ENCODE peak calls at places on chromosomes 13 and 19, in seven cellular contexts. P is GM12864, B is Kasumi-1, Y is DND-41, H is pancreas, W is C1 segment of cervical spinal cord, A is EH. I is an unnamed sample.
A peak's percentile ranks its signal among the peaks of the same experiment; 100 is the strongest.

GRCh38 chr19:50639121-50640112 is at the start of gene SYT3:
- DNase-seq in P (no peak), B (no peak), Y (peak; percentile 12), H (peak; percentile 69), W (no peak), A (peak; percentile 51), I (no peak)

GRCh38 chr13:80245162-80245733 is 95.7 kb downstream of the SPRY2 start:
- DNase-seq in P (no peak), B (no peak), Y (no peak), H (no peak), W (no peak), A (no peak), I (no peak)

GRCh38 chr13:27797228-27797624 is 4.9 kb downstream of the GSX1 start:
- DNase-seq in P (no peak), B (no peak), Y (no peak), H (no peak), W (no peak), A (peak; percentile 43), I (no peak)

GRCh38 chr13:89458456-89458855 is 1787.3 kb downstream of the SLITRK5 start:
- DNase-seq in P (no peak), B (no peak), Y (no peak), H (no peak), W (no peak), A (no peak), I (no peak)

GRCh38 chr19:47357788-47358680 is 8.9 kb downstream of the DHX34 start:
- DNase-seq in P (no peak), B (peak; percentile 36), Y (peak; percentile 25), H (no peak), W (no peak), A (no peak), I (no peak)

GRCh38 chr13:90568165-90568564 is 779.3 kb upstream of the MIR17HG start:
- DNase-seq in P (no peak), B (no peak), Y (no peak), H (no peak), W (no peak), A (no peak), I (no peak)

GRCh38 chr13:104522235-104523072 is 1456.2 kb upstream of the SLC10A2 start:
- DNase-seq in P (no peak), B (no peak), Y (no peak), H (peak; percentile 31), W (no peak), A (no peak), I (no peak)

GRCh38 chr13:107753286-107753685 is 462.1 kb downstream of the LIG4 start:
- DNase-seq in P (no peak), B (no peak), Y (no peak), H (no peak), W (no peak), A (no peak), I (no peak)

GRCh38 chr19:45146716-45147337 is 14.0 kb downstream of the NKPD1 start:
- DNase-seq in P (no peak), B (no peak), Y (no peak), H (no peak), W (no peak), A (no peak), I (no peak)

GRCh38 chr19:6480843-6481415 is 658 bp downstream of the DENND1C start:
- DNase-seq in P (no peak), B (no peak), Y (peak; percentile 50), H (no peak), W (no peak), A (no peak), I (no peak)

GRCh38 chr19:38452430-38453366 is 19.2 kb downstream of the RYR1 start:
- DNase-seq in P (no peak), B (no peak), Y (peak; percentile 22), H (no peak), W (no peak), A (no peak), I (no peak)

GRCh38 chr19:53903055-53903680 is 5.9 kb upstream of the CACNG7 start:
- DNase-seq in P (no peak), B (peak; percentile 29), Y (peak; percentile 42), H (no peak), W (no peak), A (peak; percentile 43), I (no peak)

GRCh38 chr19:10339380-10339960 is at the start of gene ICAM3:
- DNase-seq in P (peak; percentile 45), B (peak; percentile 44), Y (peak; percentile 81), H (no peak), W (no peak), A (no peak), I (no peak)

GRCh38 chr13:99614465-99614885 is 113.2 kb downstream of the TM9SF2 start:
- DNase-seq in P (no peak), B (peak; percentile 52), Y (no peak), H (peak; percentile 60), W (no peak), A (peak; percentile 16), I (no peak)

GRCh38 chr19:42286349-42287016 is 15.4 kb upstream of the PRR19 start:
- DNase-seq in P (no peak), B (no peak), Y (no peak), H (peak; percentile 76), W (no peak), A (peak; percentile 26), I (no peak)

GRCh38 chr19:16061943-16062342 is 14.4 kb upstream of the TPM4 start:
- DNase-seq in P (no peak), B (no peak), Y (no peak), H (no peak), W (no peak), A (no peak), I (no peak)

GRCh38 chr13:108657520-108657919 is 28.1 kb downstream of the MYO16 start:
- DNase-seq in P (no peak), B (no peak), Y (no peak), H (no peak), W (no peak), A (no peak), I (no peak)

GRCh38 chr19:46764817-46765291 is 18.6 kb upstream of the STRN4 start:
- DNase-seq in P (no peak), B (no peak), Y (no peak), H (no peak), W (no peak), A (no peak), I (no peak)

GRCh38 chr13:74835579-74835978 is 646.4 kb downstream of the TBC1D4 start:
- DNase-seq in P (no peak), B (peak; percentile 12), Y (no peak), H (no peak), W (no peak), A (no peak), I (no peak)

GRCh38 chr13:50152655-50153309 is 137.5 kb downstream of the KCNRG start:
- DNase-seq in P (no peak), B (no peak), Y (no peak), H (no peak), W (no peak), A (no peak), I (no peak)

GRCh38 chr13:112980441-112980840 is 11.4 kb downstream of the MCF2L start:
- DNase-seq in P (no peak), B (no peak), Y (no peak), H (no peak), W (no peak), A (no peak), I (no peak)

GRCh38 chr19:40411958-40412499 is 1.1 kb downstream of the PRX start:
- DNase-seq in P (no peak), B (no peak), Y (no peak), H (no peak), W (no peak), A (no peak), I (no peak)

GRCh38 chr19:32367948-32368536 is 22.6 kb downstream of the ZNF507 start:
- DNase-seq in P (no peak), B (no peak), Y (no peak), H (no peak), W (no peak), A (no peak), I (no peak)

GRCh38 chr13:111258637-111259036 is 61.8 kb upstream of the TEX29 start:
- DNase-seq in P (no peak), B (no peak), Y (no peak), H (no peak), W (no peak), A (no peak), I (no peak)